ENCODE peak calls at places on chromosomes 13 and 19, in six cellular contexts. One of them, this sample, is unnamed.

GRCh38 chr13:44422755-44423643 is 49.4 kb downstream of the SERP2 start:
- DNase-seq in fibroblast of lung: no peak
- DNase-seq in stimulated activated naive CD8-positive, alpha-beta T cell treated with anti-CD3 and anti-CD28 coated beads, Interleukin-15, amount 100 ng/mL, for 72 hours: no peak
- DNase-seq in GM23248: no peak
- DNase-seq in CD4-positive, CD25-positive, alpha-beta regulatory T cell: no peak
- DNase-seq in effector CD4-positive, alpha-beta T cell: no peak
- DNase-seq in this sample: no peak

GRCh38 chr13:73618275-73618865 is 515.8 kb downstream of the KLF12 start:
- DNase-seq in fibroblast of lung: no peak
- DNase-seq in stimulated activated naive CD8-positive, alpha-beta T cell treated with anti-CD3 and anti-CD28 coated beads, Interleukin-15, amount 100 ng/mL, for 72 hours: no peak
- DNase-seq in effector CD4-positive, alpha-beta T cell: no peak
- DNase-seq in CD4-positive, CD25-positive, alpha-beta regulatory T cell: no peak
- DNase-seq in GM23248: no peak
- DNase-seq in this sample: no peak

GRCh38 chr19:40704491-40705361 is 12.0 kb downstream of the COQ8B start:
- DNase-seq in effector CD4-positive, alpha-beta T cell: no peak
- DNase-seq in CD4-positive, CD25-positive, alpha-beta regulatory T cell: no peak
- DNase-seq in fibroblast of lung: no peak
- DNase-seq in GM23248: no peak
- DNase-seq in stimulated activated naive CD8-positive, alpha-beta T cell treated with anti-CD3 and anti-CD28 coated beads, Interleukin-15, amount 100 ng/mL, for 72 hours: no peak
- DNase-seq in this sample: no peak

GRCh38 chr19:58450836-58451357 is 525 bp upstream of the ZNF324B start:
- DNase-seq in fibroblast of lung: no peak
- DNase-seq in stimulated activated naive CD8-positive, alpha-beta T cell treated with anti-CD3 and anti-CD28 coated beads, Interleukin-15, amount 100 ng/mL, for 72 hours: no peak
- DNase-seq in GM23248: peak
- DNase-seq in effector CD4-positive, alpha-beta T cell: no peak
- DNase-seq in CD4-positive, CD25-positive, alpha-beta regulatory T cell: no peak
- DNase-seq in this sample: no peak

GRCh38 chr13:114019367-114019766 is 45.5 kb upstream of the C13orf46 start:
- DNase-seq in fibroblast of lung: no peak
- DNase-seq in CD4-positive, CD25-positive, alpha-beta regulatory T cell: peak
- DNase-seq in stimulated activated naive CD8-positive, alpha-beta T cell treated with anti-CD3 and anti-CD28 coated beads, Interleukin-15, amount 100 ng/mL, for 72 hours: no peak
- DNase-seq in effector CD4-positive, alpha-beta T cell: no peak
- DNase-seq in GM23248: peak
- DNase-seq in this sample: no peak

GRCh38 chr13:32587774-32588165 is 1.5 kb downstream of the PDS5B start:
- DNase-seq in stimulated activated naive CD8-positive, alpha-beta T cell treated with anti-CD3 and anti-CD28 coated beads, Interleukin-15, amount 100 ng/mL, for 72 hours: no peak
- DNase-seq in fibroblast of lung: peak
- DNase-seq in CD4-positive, CD25-positive, alpha-beta regulatory T cell: no peak
- DNase-seq in effector CD4-positive, alpha-beta T cell: no peak
- DNase-seq in GM23248: peak
- DNase-seq in this sample: no peak

GRCh38 chr19:13983213-13983889 is 22.8 kb downstream of the RFX1 start:
- DNase-seq in GM23248: no peak
- DNase-seq in fibroblast of lung: no peak
- DNase-seq in stimulated activated naive CD8-positive, alpha-beta T cell treated with anti-CD3 and anti-CD28 coated beads, Interleukin-15, amount 100 ng/mL, for 72 hours: no peak
- DNase-seq in CD4-positive, CD25-positive, alpha-beta regulatory T cell: peak
- DNase-seq in effector CD4-positive, alpha-beta T cell: no peak
- DNase-seq in this sample: no peak

GRCh38 chr19:52658595-52658994 is 20.4 kb upstream of the ZNF83 start:
- DNase-seq in stimulated activated naive CD8-positive, alpha-beta T cell treated with anti-CD3 and anti-CD28 coated beads, Interleukin-15, amount 100 ng/mL, for 72 hours: no peak
- DNase-seq in GM23248: no peak
- DNase-seq in CD4-positive, CD25-positive, alpha-beta regulatory T cell: no peak
- DNase-seq in effector CD4-positive, alpha-beta T cell: no peak
- DNase-seq in fibroblast of lung: no peak
- DNase-seq in this sample: no peak

GRCh38 chr19:30144242-30144758 is 202.3 kb downstream of the URI1 start:
- DNase-seq in GM23248: no peak
- DNase-seq in fibroblast of lung: no peak
- DNase-seq in effector CD4-positive, alpha-beta T cell: no peak
- DNase-seq in stimulated activated naive CD8-positive, alpha-beta T cell treated with anti-CD3 and anti-CD28 coated beads, Interleukin-15, amount 100 ng/mL, for 72 hours: no peak
- DNase-seq in CD4-positive, CD25-positive, alpha-beta regulatory T cell: no peak
- DNase-seq in this sample: no peak

GRCh38 chr13:30463820-30464495 is 1.8 kb downstream of the HMGB1 start:
- DNase-seq in fibroblast of lung: peak
- DNase-seq in effector CD4-positive, alpha-beta T cell: peak
- DNase-seq in stimulated activated naive CD8-positive, alpha-beta T cell treated with anti-CD3 and anti-CD28 coated beads, Interleukin-15, amount 100 ng/mL, for 72 hours: peak
- DNase-seq in GM23248: peak
- DNase-seq in CD4-positive, CD25-positive, alpha-beta regulatory T cell: peak
- DNase-seq in this sample: peak

GRCh38 chr13:50613356-50613831 is 230.1 kb downstream of the DLEU7 start:
- DNase-seq in CD4-positive, CD25-positive, alpha-beta regulatory T cell: no peak
- DNase-seq in effector CD4-positive, alpha-beta T cell: no peak
- DNase-seq in GM23248: peak
- DNase-seq in fibroblast of lung: peak
- DNase-seq in stimulated activated naive CD8-positive, alpha-beta T cell treated with anti-CD3 and anti-CD28 coated beads, Interleukin-15, amount 100 ng/mL, for 72 hours: no peak
- DNase-seq in this sample: no peak

GRCh38 chr13:43072394-43072793 is 49.0 kb downstream of the DNAJC15 start:
- DNase-seq in GM23248: peak
- DNase-seq in CD4-positive, CD25-positive, alpha-beta regulatory T cell: no peak
- DNase-seq in fibroblast of lung: peak
- DNase-seq in effector CD4-positive, alpha-beta T cell: no peak
- DNase-seq in stimulated activated naive CD8-positive, alpha-beta T cell treated with anti-CD3 and anti-CD28 coated beads, Interleukin-15, amount 100 ng/mL, for 72 hours: no peak
- DNase-seq in this sample: no peak

GRCh38 chr13:37690361-37690760 is 91.8 kb upstream of the POSTN start:
- DNase-seq in fibroblast of lung: peak
- DNase-seq in effector CD4-positive, alpha-beta T cell: no peak
- DNase-seq in stimulated activated naive CD8-positive, alpha-beta T cell treated with anti-CD3 and anti-CD28 coated beads, Interleukin-15, amount 100 ng/mL, for 72 hours: no peak
- DNase-seq in CD4-positive, CD25-positive, alpha-beta regulatory T cell: no peak
- DNase-seq in GM23248: no peak
- DNase-seq in this sample: no peak

GRCh38 chr13:25292301-25292700 is 5.0 kb upstream of the MTMR6 start:
- DNase-seq in fibroblast of lung: peak
- DNase-seq in stimulated activated naive CD8-positive, alpha-beta T cell treated with anti-CD3 and anti-CD28 coated beads, Interleukin-15, amount 100 ng/mL, for 72 hours: no peak
- DNase-seq in GM23248: no peak
- DNase-seq in effector CD4-positive, alpha-beta T cell: no peak
- DNase-seq in CD4-positive, CD25-positive, alpha-beta regulatory T cell: peak
- DNase-seq in this sample: peak

GRCh38 chr13:106859505-106859904 is 291.6 kb upstream of the ARGLU1 start:
- DNase-seq in CD4-positive, CD25-positive, alpha-beta regulatory T cell: no peak
- DNase-seq in GM23248: no peak
- DNase-seq in fibroblast of lung: no peak
- DNase-seq in effector CD4-positive, alpha-beta T cell: no peak
- DNase-seq in stimulated activated naive CD8-positive, alpha-beta T cell treated with anti-CD3 and anti-CD28 coated beads, Interleukin-15, amount 100 ng/mL, for 72 hours: no peak
- DNase-seq in this sample: no peak

GRCh38 chr13:46142692-46143238 is 37.9 kb upstream of the CPB2 start:
- DNase-seq in effector CD4-positive, alpha-beta T cell: no peak
- DNase-seq in CD4-positive, CD25-positive, alpha-beta regulatory T cell: no peak
- DNase-seq in GM23248: no peak
- DNase-seq in fibroblast of lung: no peak
- DNase-seq in stimulated activated naive CD8-positive, alpha-beta T cell treated with anti-CD3 and anti-CD28 coated beads, Interleukin-15, amount 100 ng/mL, for 72 hours: no peak
- DNase-seq in this sample: no peak

GRCh38 chr13:34522818-34523217 is 419.3 kb upstream of the NBEA start:
- DNase-seq in CD4-positive, CD25-positive, alpha-beta regulatory T cell: no peak
- DNase-seq in GM23248: no peak
- DNase-seq in effector CD4-positive, alpha-beta T cell: no peak
- DNase-seq in stimulated activated naive CD8-positive, alpha-beta T cell treated with anti-CD3 and anti-CD28 coated beads, Interleukin-15, amount 100 ng/mL, for 72 hours: no peak
- DNase-seq in fibroblast of lung: peak
- DNase-seq in this sample: no peak

GRCh38 chr19:33064117-33064777 is 441 bp downstream of the RHPN2 start:
- DNase-seq in GM23248: peak
- DNase-seq in CD4-positive, CD25-positive, alpha-beta regulatory T cell: peak
- DNase-seq in fibroblast of lung: no peak
- DNase-seq in stimulated activated naive CD8-positive, alpha-beta T cell treated with anti-CD3 and anti-CD28 coated beads, Interleukin-15, amount 100 ng/mL, for 72 hours: peak
- DNase-seq in effector CD4-positive, alpha-beta T cell: no peak
- DNase-seq in this sample: no peak

GRCh38 chr19:6204866-6205723 is 69.6 kb downstream of the ACSBG2 start:
- DNase-seq in fibroblast of lung: no peak
- DNase-seq in stimulated activated naive CD8-positive, alpha-beta T cell treated with anti-CD3 and anti-CD28 coated beads, Interleukin-15, amount 100 ng/mL, for 72 hours: no peak
- DNase-seq in CD4-positive, CD25-positive, alpha-beta regulatory T cell: no peak
- DNase-seq in GM23248: no peak
- DNase-seq in effector CD4-positive, alpha-beta T cell: no peak
- DNase-seq in this sample: no peak

GRCh38 chr13:33992891-33993336 is 175.0 kb downstream of the RFC3 start:
- DNase-seq in stimulated activated naive CD8-positive, alpha-beta T cell treated with anti-CD3 and anti-CD28 coated beads, Interleukin-15, amount 100 ng/mL, for 72 hours: no peak
- DNase-seq in fibroblast of lung: no peak
- DNase-seq in effector CD4-positive, alpha-beta T cell: no peak
- DNase-seq in GM23248: no peak
- DNase-seq in CD4-positive, CD25-positive, alpha-beta regulatory T cell: no peak
- DNase-seq in this sample: no peak

GRCh38 chr13:97982286-97982685 is 28.8 kb downstream of the IPO5 start:
- DNase-seq in GM23248: peak
- DNase-seq in effector CD4-positive, alpha-beta T cell: no peak
- DNase-seq in stimulated activated naive CD8-positive, alpha-beta T cell treated with anti-CD3 and anti-CD28 coated beads, Interleukin-15, amount 100 ng/mL, for 72 hours: no peak
- DNase-seq in fibroblast of lung: peak
- DNase-seq in CD4-positive, CD25-positive, alpha-beta regulatory T cell: no peak
- DNase-seq in this sample: no peak

GRCh38 chr19:1272423-1273262 is 2.7 kb upstream of the FAM174C start:
- DNase-seq in CD4-positive, CD25-positive, alpha-beta regulatory T cell: no peak
- DNase-seq in fibroblast of lung: no peak
- DNase-seq in GM23248: no peak
- DNase-seq in effector CD4-positive, alpha-beta T cell: no peak
- DNase-seq in stimulated activated naive CD8-positive, alpha-beta T cell treated with anti-CD3 and anti-CD28 coated beads, Interleukin-15, amount 100 ng/mL, for 72 hours: no peak
- DNase-seq in this sample: no peak

GRCh38 chr19:23516266-23516665 is 121.0 kb upstream of the ZNF91 start:
- DNase-seq in CD4-positive, CD25-positive, alpha-beta regulatory T cell: no peak
- DNase-seq in fibroblast of lung: no peak
- DNase-seq in effector CD4-positive, alpha-beta T cell: no peak
- DNase-seq in GM23248: no peak
- DNase-seq in stimulated activated naive CD8-positive, alpha-beta T cell treated with anti-CD3 and anti-CD28 coated beads, Interleukin-15, amount 100 ng/mL, for 72 hours: no peak
- DNase-seq in this sample: no peak

GRCh38 chr19:29845576-29846176 is 33.9 kb downstream of the CCNE1 start:
- DNase-seq in fibroblast of lung: no peak
- DNase-seq in stimulated activated naive CD8-positive, alpha-beta T cell treated with anti-CD3 and anti-CD28 coated beads, Interleukin-15, amount 100 ng/mL, for 72 hours: peak
- DNase-seq in effector CD4-positive, alpha-beta T cell: peak
- DNase-seq in GM23248: peak
- DNase-seq in CD4-positive, CD25-positive, alpha-beta regulatory T cell: peak
- DNase-seq in this sample: no peak

GRCh38 chr19:28537079-28537478 is 675.9 kb downstream of the UQCRFS1 start:
- DNase-seq in fibroblast of lung: no peak
- DNase-seq in effector CD4-positive, alpha-beta T cell: no peak
- DNase-seq in CD4-positive, CD25-positive, alpha-beta regulatory T cell: no peak
- DNase-seq in stimulated activated naive CD8-positive, alpha-beta T cell treated with anti-CD3 and anti-CD28 coated beads, Interleukin-15, amount 100 ng/mL, for 72 hours: no peak
- DNase-seq in GM23248: no peak
- DNase-seq in this sample: no peak

GRCh38 chr19:42052241-42052863 is 17.7 kb downstream of the GRIK5 start:
- DNase-seq in fibroblast of lung: no peak
- DNase-seq in CD4-positive, CD25-positive, alpha-beta regulatory T cell: no peak
- DNase-seq in GM23248: no peak
- DNase-seq in effector CD4-positive, alpha-beta T cell: no peak
- DNase-seq in stimulated activated naive CD8-positive, alpha-beta T cell treated with anti-CD3 and anti-CD28 coated beads, Interleukin-15, amount 100 ng/mL, for 72 hours: no peak
- DNase-seq in this sample: no peak